ENCODE peak calls at places on chromosomes 3 and 15, in seven cellular contexts. A is neural progenitor cell, Y is kidney epithelial cell, U is colonic mucosa, Z is heart right ventricle, X is cardiac muscle cell, F is left lung. S is an unnamed sample.

GRCh38 chr3:131401978-131402377 is 20.4 kb downstream of the NUDT16 start:
- DNase-seq in A (no peak), Y (no peak), U (no peak), Z (no peak), X (no peak), F (no peak), S (no peak)

GRCh38 chr3:41705893-41706292 is 256.0 kb downstream of the ULK4 start:
- DNase-seq in A (no peak), Y (no peak), U (no peak), Z (no peak), X (no peak), F (no peak), S (no peak)

GRCh38 chr3:96863129-96863740 is 48.8 kb downstream of the EPHA6 start:
- DNase-seq in A (peak; percentile 72), Y (peak; percentile 9), U (peak; percentile 18), Z (no peak), X (peak; percentile 29), F (no peak), S (peak; percentile 67)

GRCh38 chr3:164007764-164008163 is 1070.5 kb downstream of the SI start:
- DNase-seq in A (no peak), Y (no peak), U (no peak), Z (no peak), X (no peak), F (no peak), S (no peak)

GRCh38 chr3:74897006-74897405 is 282.5 kb upstream of the CNTN3 start:
- DNase-seq in A (peak; percentile 4), Y (no peak), U (no peak), Z (no peak), X (no peak), F (no peak), S (no peak)

GRCh38 chr3:172713316-172713715 is 2.4 kb upstream of the NCEH1 start:
- DNase-seq in A (no peak), Y (no peak), U (no peak), Z (no peak), X (no peak), F (no peak), S (no peak)

GRCh38 chr3:109731639-109732473 is 394.5 kb upstream of the DPPA4 start:
- DNase-seq in A (peak; percentile 64), Y (peak; percentile 1), U (peak; percentile 60), Z (no peak), X (peak; percentile 79), F (no peak), S (peak; percentile 44)

GRCh38 chr3:31953636-31954035 is 27.4 kb downstream of the OSBPL10 start:
- DNase-seq in A (no peak), Y (no peak), U (no peak), Z (no peak), X (no peak), F (no peak), S (no peak)

GRCh38 chr15:40388941-40389823 is 6.7 kb downstream of the KNSTRN start:
- DNase-seq in A (no peak), Y (no peak), U (no peak), Z (no peak), X (peak; percentile 74), F (no peak), S (no peak)

GRCh38 chr3:54511766-54512365 is 389.5 kb downstream of the CACNA2D3 start:
- DNase-seq in A (no peak), Y (no peak), U (no peak), Z (no peak), X (no peak), F (no peak), S (no peak)

GRCh38 chr15:73982251-73982962 is 9.7 kb downstream of the STOML1 start:
- DNase-seq in A (no peak), Y (no peak), U (peak; percentile 60), Z (peak; percentile 87), X (peak; percentile 92), F (peak; percentile 90), S (peak; percentile 46)

GRCh38 chr3:152060701-152061100 is 187.3 kb downstream of the SUCNR1 start:
- DNase-seq in A (peak; percentile 8), Y (no peak), U (no peak), Z (no peak), X (no peak), F (no peak), S (no peak)

GRCh38 chr15:45118996-45119395 is 4.9 kb downstream of the DUOXA2 start:
- DNase-seq in A (no peak), Y (no peak), U (no peak), Z (no peak), X (no peak), F (no peak), S (no peak)

GRCh38 chr3:53045107-53045783 is 628 bp downstream of the SFMBT1 start:
- DNase-seq in A (peak; percentile 87), Y (no peak), U (peak; percentile 48), Z (peak; percentile 73), X (peak; percentile 69), F (peak; percentile 85), S (peak; percentile 47)

GRCh38 chr3:114496466-114496865 is 202.6 kb downstream of the TIGIT start:
- DNase-seq in A (no peak), Y (no peak), U (no peak), Z (no peak), X (peak; percentile 19), F (no peak), S (no peak)

GRCh38 chr3:5022187-5022965 is 43.1 kb downstream of the BHLHE40 start:
- DNase-seq in A (no peak), Y (no peak), U (no peak), Z (no peak), X (no peak), F (no peak), S (no peak)

GRCh38 chr15:89002281-89002761 is 85.9 kb upstream of the ABHD2 start:
- DNase-seq in A (no peak), Y (no peak), U (no peak), Z (peak; percentile 30), X (peak; percentile 87), F (no peak), S (no peak)

GRCh38 chr15:72229076-72229946 is 1.7 kb downstream of the PKM start:
- DNase-seq in A (no peak), Y (no peak), U (no peak), Z (no peak), X (peak; percentile 58), F (no peak), S (peak; percentile 16)

GRCh38 chr3:28347374-28348285 is 891 bp upstream of the ZCWPW2 start:
- DNase-seq in A (peak; percentile 2), Y (no peak), U (no peak), Z (no peak), X (peak; percentile 84), F (no peak), S (no peak)

GRCh38 chr3:127753898-127754410 is 68.4 kb downstream of the MGLL start:
- DNase-seq in A (no peak), Y (no peak), U (no peak), Z (no peak), X (no peak), F (peak; percentile 84), S (no peak)

GRCh38 chr15:48925714-48926223 is 38.0 kb downstream of the SHC4 start:
- DNase-seq in A (no peak), Y (peak; percentile 77), U (no peak), Z (no peak), X (peak; percentile 81), F (no peak), S (peak; percentile 31)

GRCh38 chr3:65030847-65031463 is 343.2 kb upstream of the ADAMTS9 start:
- DNase-seq in A (no peak), Y (peak; percentile 76), U (no peak), Z (no peak), X (peak; percentile 43), F (no peak), S (no peak)

GRCh38 chr3:77605308-77605707 is 565.4 kb downstream of the ROBO2 start:
- DNase-seq in A (no peak), Y (no peak), U (no peak), Z (no peak), X (no peak), F (no peak), S (no peak)

GRCh38 chr3:73144276-73144675 is 82.8 kb downstream of the EBLN2 start:
- DNase-seq in A (no peak), Y (no peak), U (no peak), Z (peak; percentile 30), X (peak; percentile 16), F (no peak), S (no peak)

GRCh38 chr15:72319360-72319984 is 485 bp downstream of the CELF6 start:
- DNase-seq in A (peak; percentile 97), Y (peak; percentile 10), U (peak; percentile 60), Z (peak; percentile 76), X (peak; percentile 75), F (peak; percentile 95), S (no peak)

GRCh38 chr15:99455796-99456160 is 110.0 kb upstream of the MEF2A start:
- DNase-seq in A (no peak), Y (no peak), U (no peak), Z (no peak), X (no peak), F (no peak), S (no peak)

DNA sequence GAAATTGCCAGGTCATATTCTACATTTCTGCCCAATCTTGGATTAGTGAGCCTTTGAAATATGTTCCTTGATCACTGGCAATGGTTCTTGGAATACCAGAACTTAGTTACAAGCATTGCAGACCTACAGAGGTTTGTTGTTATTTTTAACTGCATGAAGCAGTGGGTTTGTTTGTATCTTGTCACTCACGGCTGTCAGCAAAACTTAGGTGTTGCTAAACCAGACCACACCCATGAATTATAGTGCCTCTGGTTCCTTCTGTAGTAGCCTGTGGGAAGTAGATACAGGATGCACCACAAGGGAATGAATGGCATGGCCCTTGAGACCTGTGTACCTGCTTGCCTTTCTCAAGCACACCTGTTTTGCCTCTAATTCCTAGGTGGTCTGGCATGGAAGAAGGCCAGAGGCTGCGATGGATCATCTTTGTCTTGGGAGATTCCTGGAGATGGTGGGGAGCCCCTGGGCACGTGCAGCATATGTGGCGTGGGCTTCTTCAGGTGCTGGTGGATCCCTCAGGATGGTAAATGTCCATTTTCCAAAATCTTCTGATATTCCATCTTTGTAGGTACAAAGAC is 138.8 kb downstream of the SNRPN start:
- DNase-seq in A (no peak), Y (no peak), U (peak; percentile 4), Z (no peak), X (no peak), F (no peak), S (no peak)
- H3K36me3 ChIP-seq in A (peaks cover 8% of the 10 kb centered on the region), Y (no peaks in the 10 kb centered on the region), U (no peaks in the 10 kb centered on the region), Z (peaks cover 100% of the 10 kb centered on the region), X (peaks cover 44% of the 10 kb centered on the region), F (peaks cover 2% of the 10 kb centered on the region), S (peaks cover 38% of the 10 kb centered on the region)

DNA sequence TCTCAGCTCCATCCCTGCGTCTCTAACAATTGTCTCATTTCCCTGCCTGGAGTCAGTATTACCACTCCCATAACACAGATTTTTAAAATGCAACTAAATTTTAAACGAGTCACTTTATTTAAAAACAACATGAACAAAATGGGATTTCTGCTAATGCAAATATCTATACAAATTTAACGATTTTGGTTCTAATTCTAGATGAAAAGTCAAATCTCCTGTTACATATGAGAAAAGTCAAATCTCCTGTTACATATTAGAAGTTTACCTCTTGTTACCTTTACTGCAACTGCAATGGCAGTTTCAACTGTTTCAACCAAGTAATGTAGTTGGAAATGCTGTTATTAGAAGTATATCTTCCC is 578 bp upstream of the RPL39L start:
- DNase-seq in A (no peak), Y (no peak), U (no peak), Z (no peak), X (no peak), F (no peak), S (no peak)
- TF ChIP-seq CTCF in A (no peak), Y (no peak), U (no peak), Z (peak; percentile 21), X (no peak), F (no peak), S (no peak)

GRCh38 chr3:15510493-15510892 is 11.0 kb downstream of the COLQ start:
- DNase-seq in A (no peak), Y (no peak), U (no peak), Z (no peak), X (no peak), F (no peak), S (no peak)
- H3K4me3 ChIP-seq in A (no peak overlapping the region), Y (no peak overlapping the region), U (no peak overlapping the region), Z (no peak overlapping the region), X (no peak overlapping the region), F (no peak overlapping the region), S (no peak overlapping the region)

GRCh38 chr15:28264166-28264565 is 57.8 kb downstream of the HERC2 start:
- DNase-seq in A (no peak), Y (no peak), U (no peak), Z (no peak), X (no peak), F (no peak), S (no peak)
- H3K36me3 ChIP-seq in A (no peaks in the 10 kb centered on the region), Y (peaks cover 4% of the 10 kb centered on the region), U (peaks cover 9% of the 10 kb centered on the region), Z (peaks cover 92% of the 10 kb centered on the region), X (peaks cover 39% of the 10 kb centered on the region), F (peaks cover 3% of the 10 kb centered on the region), S (peaks cover 71% of the 10 kb centered on the region)

S was measured in BE2C.